ENCODE peak calls at places on chromosomes 16 and 17, in four cellular contexts. I, X, S and G are unnamed samples.

GRCh38 chr17:42702446-42702845 is 20.1 kb downstream of the CNTNAP1 start:
- DNase-seq in I (no peak), X (no peak), S (no peak), G (no peak)

GRCh38 chr16:35752773-35753558 is 2293.6 kb downstream of the TP53TG3F start:
- DNase-seq in I (no peak), X (no peak), S (no peak), G (no peak)

GRCh38 chr17:75878174-75878998 is at the start of gene TRIM47:
- DNase-seq in I (no peak), X (no peak), S (peak), G (no peak)

GRCh38 chr17:30720013-30720471 is 104.5 kb downstream of the CRLF3 start:
- DNase-seq in I (peak), X (no peak), S (peak), G (no peak)

GRCh38 chr16:28531777-28532744 is 6.7 kb downstream of the NUPR1 start:
- DNase-seq in I (no peak), X (no peak), S (peak), G (no peak)

GRCh38 chr17:34299017-34299416 is 13.5 kb downstream of the CCL11 start:
- DNase-seq in I (no peak), X (no peak), S (no peak), G (no peak)

GRCh38 chr17:37720989-37721388 is 23.9 kb downstream of the HNF1B start:
- DNase-seq in I (no peak), X (no peak), S (peak), G (no peak)

GRCh38 chr16:57541754-57542435 is 548 bp upstream of the ADGRG5 start:
- DNase-seq in I (peak), X (no peak), S (no peak), G (no peak)

GRCh38 chr16:1772362-1772907 is at the start of gene EME2:
- DNase-seq in I (no peak), X (peak), S (peak), G (no peak)

GRCh38 chr17:7095642-7096041 is 15.6 kb upstream of the CLEC10A start:
- DNase-seq in I (no peak), X (no peak), S (no peak), G (no peak)

GRCh38 chr16:51095114-51095872 is 55.8 kb downstream of the SALL1 start:
- DNase-seq in I (no peak), X (no peak), S (no peak), G (no peak)

GRCh38 chr17:8124350-8125195 is 667 bp upstream of the HES7 start:
- DNase-seq in I (no peak), X (peak), S (no peak), G (no peak)

GRCh38 chr17:28492352-28493310 is 13.5 kb upstream of the FOXN1 start:
- DNase-seq in I (no peak), X (no peak), S (no peak), G (no peak)

GRCh38 chr16:71807905-71808592 is 585 bp downstream of the AP1G1 start:
- DNase-seq in I (no peak), X (no peak), S (peak), G (no peak)

GRCh38 chr17:73840829-73841228 is 196.6 kb upstream of the SDK2 start:
- DNase-seq in I (no peak), X (no peak), S (no peak), G (no peak)

GRCh38 chr16:10921536-10922327 is 20.5 kb downstream of the DEXI start:
- DNase-seq in I (no peak), X (no peak), S (no peak), G (no peak)

GRCh38 chr16:2856061-2856670 is 1.8 kb downstream of the PRSS22 start:
- DNase-seq in I (no peak), X (peak), S (peak), G (no peak)

GRCh38 chr17:6752068-6752909 is 3.6 kb upstream of the XAF1 start:
- DNase-seq in I (no peak), X (no peak), S (peak), G (peak)

GRCh38 chr16:54590836-54591235 is 304.2 kb upstream of the IRX3 start:
- DNase-seq in I (no peak), X (no peak), S (no peak), G (no peak)

GRCh38 chr17:30361766-30362279 is 16.9 kb upstream of the CPD start:
- DNase-seq in I (no peak), X (no peak), S (no peak), G (no peak)

GRCh38 chr17:79923974-79924638 is 84.9 kb upstream of the CBX4 start:
- DNase-seq in I (no peak), X (peak), S (peak), G (no peak)

GRCh38 chr17:62724398-62725146 is 83.5 kb downstream of the MARCHF10 start:
- DNase-seq in I (no peak), X (peak), S (peak), G (no peak)

GRCh38 chr16:24070851-24071250 is 185.3 kb upstream of the CACNG3 start:
- DNase-seq in I (peak), X (no peak), S (no peak), G (no peak)

GRCh38 chr17:46772879-46773620 is 45.4 kb downstream of the WNT3 start:
- DNase-seq in I (no peak), X (no peak), S (no peak), G (no peak)

GRCh38 chr17:66466933-66467367 is 164.5 kb downstream of the PRKCA start:
- DNase-seq in I (no peak), X (no peak), S (peak), G (peak)

GRCh38 chr17:43018008-43018853 is 4.0 kb downstream of the VAT1 start:
- DNase-seq in I (no peak), X (no peak), S (no peak), G (no peak)

GRCh38 chr17:33144837-33145236 is 148.3 kb downstream of the ASIC2 start:
- DNase-seq in I (no peak), X (no peak), S (no peak), G (no peak)

GRCh38 chr17:9862191-9862590 is 36.5 kb downstream of the GLP2R start:
- DNase-seq in I (no peak), X (no peak), S (no peak), G (no peak)

GRCh38 chr17:61970030-61970429 is 42.2 kb upstream of the INTS2 start:
- DNase-seq in I (no peak), X (no peak), S (no peak), G (no peak)

GRCh38 chr17:68433911-68434503 is 23.3 kb downstream of the WIPI1 start:
- DNase-seq in I (no peak), X (no peak), S (no peak), G (no peak)

GRCh38 chr17:869567-870530 is 87.7 kb downstream of the MRM3 start:
- DNase-seq in I (no peak), X (no peak), S (no peak), G (peak)

GRCh38 chr17:82892869-82893565 is 53.2 kb upstream of the ZNF750 start:
- DNase-seq in I (no peak), X (peak), S (peak), G (no peak)

GRCh38 chr17:28643979-28644781 is 778 bp downstream of the BLTP2 start:
- DNase-seq in I (no peak), X (no peak), S (peak), G (no peak)

GRCh38 chr16:49586466-49586865 is 212.9 kb downstream of the C16orf78 start:
- DNase-seq in I (no peak), X (no peak), S (no peak), G (no peak)

GRCh38 chr16:12262454-12263180 is 286.1 kb downstream of the SNX29 start:
- DNase-seq in I (no peak), X (no peak), S (peak), G (peak)

GRCh38 chr16:64238576-64238975 is 883.3 kb downstream of the CDH11 start:
- DNase-seq in I (no peak), X (no peak), S (no peak), G (no peak)

GRCh38 chr17:58475985-58476384 is 12.2 kb downstream of the HSF5 start:
- DNase-seq in I (no peak), X (no peak), S (no peak), G (no peak)

GRCh38 chr17:61981323-61981722 is 53.5 kb upstream of the INTS2 start:
- DNase-seq in I (no peak), X (no peak), S (no peak), G (no peak)